ENCODE peak calls at places on chromosomes 6 and 20, in six cellular contexts. K is H7; M is sciatic nerve; L is ELR; N is astrocyte of the spinal cord; A is activated CD8-positive, alpha-beta memory T cell treated with anti-CD3 and anti-CD28 coated beads, Interleukin-2, amount 50 U/mL, for 48 hours. E is an unnamed sample.
A peak's percentile ranks its signal among the peaks of the same experiment; 100 is the strongest.

GRCh38 chr6:47308223-47308567 is 1.5 kb downstream of the TNFRSF21 start:
- DNase-seq in K (peak; percentile 17), M (no peak), L (peak; percentile 27), N (peak; percentile 19), A (no peak), E (no peak)

GRCh38 chr6:115891111-115891669 is 169.5 kb downstream of the FRK start:
- DNase-seq in K (no peak), M (no peak), L (peak; percentile 62), N (peak; percentile 84), A (no peak), E (peak; percentile 71)

GRCh38 chr6:55713411-55713810 is 134.4 kb upstream of the HMGCLL1 start:
- DNase-seq in K (no peak), M (no peak), L (peak; percentile 11), N (peak; percentile 52), A (no peak), E (no peak)

GRCh38 chr6:127343753-127344659 is 597 bp upstream of the ECHDC1 start:
- DNase-seq in K (peak; percentile 11), M (no peak), L (peak; percentile 41), N (peak; percentile 55), A (no peak), E (peak; percentile 28)

GRCh38 chr20:57716202-57716601 is 6.4 kb upstream of the PMEPA1 start:
- DNase-seq in K (no peak), M (no peak), L (peak; percentile 73), N (peak; percentile 77), A (no peak), E (no peak)

GRCh38 chr6:11144393-11144829 is 32.9 kb upstream of the ERVFRD-1 start:
- DNase-seq in K (peak; percentile 63), M (peak; percentile 90), L (peak; percentile 80), N (peak; percentile 79), A (peak; percentile 84), E (peak; percentile 78)

GRCh38 chr20:10780901-10781300 is 107.1 kb upstream of the JAG1 start:
- DNase-seq in K (no peak), M (no peak), L (no peak), N (no peak), A (no peak), E (no peak)

GRCh38 chr6:137849709-137850093 is 17.4 kb upstream of the TNFAIP3 start:
- DNase-seq in K (no peak), M (no peak), L (no peak), N (no peak), A (no peak), E (no peak)

GRCh38 chr20:48212806-48213509 is 427.7 kb upstream of the SULF2 start:
- DNase-seq in K (no peak), M (no peak), L (no peak), N (no peak), A (no peak), E (no peak)

GRCh38 chr20:35619196-35620095 is 3.8 kb downstream of the SPAG4 start:
- DNase-seq in K (peak; percentile 96), M (peak; percentile 84), L (peak; percentile 96), N (peak; percentile 81), A (peak; percentile 91), E (peak; percentile 78)

GRCh38 chr6:7341989-7342742 is 29.2 kb upstream of the SSR1 start:
- DNase-seq in K (no peak), M (no peak), L (peak; percentile 38), N (no peak), A (no peak), E (no peak)

GRCh38 chr20:44176833-44177533 is 10.0 kb downstream of the JPH2 start:
- DNase-seq in K (no peak), M (no peak), L (no peak), N (no peak), A (no peak), E (no peak)

GRCh38 chr6:10347561-10348327 is 67.1 kb downstream of the TFAP2A start:
- DNase-seq in K (no peak), M (no peak), L (peak; percentile 95), N (no peak), A (no peak), E (no peak)

GRCh38 chr6:7819641-7820040 is 90.9 kb downstream of the TXNDC5 start:
- DNase-seq in K (no peak), M (no peak), L (peak; percentile 4), N (peak; percentile 16), A (no peak), E (no peak)

GRCh38 chr20:18057106-18057993 is at the start of gene OVOL2:
- DNase-seq in K (peak; percentile 88), M (no peak), L (no peak), N (no peak), A (no peak), E (peak; percentile 39)

GRCh38 chr6:168374051-168374502 is 54.5 kb upstream of the DACT2 start:
- DNase-seq in K (no peak), M (peak; percentile 48), L (no peak), N (no peak), A (no peak), E (no peak)

GRCh38 chr6:25035451-25036435 is 100.0 kb upstream of the RIPOR2 start:
- DNase-seq in K (no peak), M (no peak), L (peak; percentile 15), N (no peak), A (no peak), E (peak; percentile 32)

GRCh38 chr20:49669601-49670189 is 44.0 kb downstream of the B4GALT5 start:
- DNase-seq in K (no peak), M (no peak), L (no peak), N (no peak), A (no peak), E (peak; percentile 15)

E was measured in GM20000.